ENCODE peak calls at places on chromosomes 3 and 15, in four cellular contexts. K, R, I and B are unnamed samples.

GRCh38 chr15:66084704-66085103 is 168.8 kb downstream of the MEGF11 start:
- DNase-seq in K (no peak), R (no peak), I (no peak), B (no peak)

GRCh38 chr15:80210612-80211554 is 41.1 kb downstream of the CTXND1 start:
- DNase-seq in K (no peak), R (no peak), I (no peak), B (no peak)

GRCh38 chr3:4511491-4512251 is 18.5 kb downstream of the ITPR1 start:
- DNase-seq in K (no peak), R (no peak), I (no peak), B (no peak)

GRCh38 chr15:85120351-85121113 is 138.9 kb downstream of the PDE8A start:
- DNase-seq in K (peak; percentile 24), R (no peak), I (no peak), B (no peak)

GRCh38 chr3:179410317-179410716 is 41.0 kb downstream of the GNB4 start:
- DNase-seq in K (peak; percentile 8), R (peak; percentile 65), I (peak; percentile 6), B (peak; percentile 19)

GRCh38 chr15:79769081-79769481 is 127.7 kb downstream of the MTHFS start:
- DNase-seq in K (peak; percentile 12), R (peak; percentile 77), I (peak; percentile 71), B (no peak)

GRCh38 chr3:168040624-168041208 is 55.0 kb downstream of the GOLIM4 start:
- DNase-seq in K (peak; percentile 50), R (peak; percentile 75), I (peak; percentile 63), B (peak; percentile 56)

GRCh38 chr15:51286816-51287215 is 51.6 kb downstream of the CYP19A1 start:
- DNase-seq in K (no peak), R (no peak), I (peak; percentile 40), B (no peak)

GRCh38 chr15:31108836-31109235 is 7.3 kb upstream of the TRPM1 start:
- DNase-seq in K (no peak), R (no peak), I (no peak), B (no peak)

DNA sequence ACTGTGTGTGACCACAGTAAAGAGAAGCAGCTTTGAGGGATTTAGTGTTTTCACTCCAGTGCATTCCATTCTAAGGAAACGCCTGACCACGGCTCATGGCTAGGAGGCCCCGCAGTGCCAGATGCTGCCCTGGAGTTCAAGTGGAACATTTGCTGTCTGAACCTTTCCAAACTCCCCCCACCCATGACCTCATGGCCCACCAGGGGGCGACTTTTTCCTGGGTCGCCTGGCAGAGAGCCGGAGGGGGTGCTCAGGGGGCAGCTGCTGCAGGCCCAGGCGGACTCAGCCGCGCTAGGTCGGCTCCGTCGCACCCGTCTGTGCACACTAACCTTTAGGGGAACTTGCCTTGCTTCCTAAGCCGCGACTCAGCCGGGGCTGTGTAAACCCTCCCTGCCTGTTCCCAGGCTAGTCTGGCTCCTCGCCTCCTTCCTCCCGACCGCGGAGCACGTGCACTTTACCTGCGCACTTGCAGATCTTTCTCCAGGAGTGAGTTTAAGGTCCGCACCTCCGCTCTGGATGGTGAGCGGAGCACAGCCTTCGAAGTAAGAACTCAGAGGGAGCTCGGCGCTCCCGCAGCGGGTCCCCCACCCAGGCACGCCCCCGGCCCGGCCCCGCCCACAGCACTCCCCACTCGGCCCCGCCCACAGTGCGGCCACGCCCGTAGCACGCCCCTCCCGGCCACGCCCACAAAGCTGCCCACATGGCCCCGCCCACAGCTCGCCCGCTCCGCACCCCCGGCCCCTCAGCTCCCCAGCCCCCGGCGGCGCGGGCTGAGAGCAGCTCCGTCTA is at the start of gene OCA2:
- DNase-seq in K (peak; percentile 85), R (peak; percentile 59), I (peak; percentile 27), B (peak; percentile 40)
- TF ChIP-seq EZH2 in K (no peak), R (no peak), I (no peak), B (peak; percentile 68)

DNA sequence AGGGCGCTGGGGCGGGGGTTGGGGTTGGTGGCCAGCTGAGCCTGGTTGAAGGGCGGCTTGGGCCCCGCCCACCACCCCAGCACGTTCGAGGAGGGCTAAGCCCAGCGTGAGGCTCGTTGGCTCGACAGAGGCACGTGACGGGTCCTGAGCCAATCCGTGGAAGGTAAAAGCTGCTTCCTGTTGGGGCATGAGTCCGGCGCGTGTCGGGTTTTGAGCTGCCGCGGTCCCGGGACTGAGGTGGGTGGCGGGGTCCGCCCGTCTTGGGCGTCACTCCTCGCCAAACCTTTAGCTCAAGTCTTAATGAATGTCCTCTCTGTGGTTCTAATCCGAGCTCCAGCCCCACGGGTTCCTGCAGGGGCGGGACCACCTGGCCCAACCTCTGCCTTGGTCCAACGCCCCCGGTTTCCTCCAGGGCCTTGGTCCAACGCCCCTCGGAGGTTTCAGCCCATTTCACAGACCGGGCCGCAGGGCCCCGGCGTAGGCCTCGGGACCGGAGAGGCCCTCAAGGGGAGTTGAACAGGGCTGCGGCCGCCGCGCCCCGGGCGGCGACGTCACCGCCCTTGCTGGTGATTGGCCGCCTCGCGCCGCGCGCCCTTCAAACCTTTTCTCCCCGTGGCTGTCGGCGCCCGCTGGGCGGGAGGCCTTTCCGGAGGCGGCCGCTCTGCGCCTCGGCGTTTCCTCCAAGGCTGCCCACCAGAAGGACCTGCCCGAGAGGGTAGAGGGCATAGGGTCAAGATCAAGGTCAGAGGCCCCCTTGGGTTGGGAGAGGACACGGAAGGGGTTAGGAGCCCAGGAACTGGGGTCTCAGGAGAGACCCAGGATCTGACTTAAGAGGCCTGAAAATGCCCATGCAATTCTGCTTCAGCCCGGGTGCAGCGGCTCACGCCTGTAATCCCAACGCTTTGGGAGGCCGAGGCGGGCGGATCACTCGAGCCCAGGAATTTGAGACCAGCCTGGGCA is at the start of gene RCCD1:
- DNase-seq in K (peak; percentile 98), R (peak; percentile 98), I (peak; percentile 83), B (peak; percentile 94)
- H3K36me3 ChIP-seq in K (peaks cover 63% of the 10 kb centered on the region), R (no peaks in the 10 kb centered on the region), I (peaks cover 13% of the 10 kb centered on the region), B (peaks cover 21% of the 10 kb centered on the region)

GRCh38 chr15:75136118-75136517 is 65.6 kb upstream of the C15orf39 start:
- DNase-seq in K (no peak), R (no peak), I (no peak), B (no peak)
- H3K9ac ChIP-seq in K (no peak overlapping the region), R (no peak overlapping the region), I (no peak overlapping the region), B (no peak overlapping the region)

DNA sequence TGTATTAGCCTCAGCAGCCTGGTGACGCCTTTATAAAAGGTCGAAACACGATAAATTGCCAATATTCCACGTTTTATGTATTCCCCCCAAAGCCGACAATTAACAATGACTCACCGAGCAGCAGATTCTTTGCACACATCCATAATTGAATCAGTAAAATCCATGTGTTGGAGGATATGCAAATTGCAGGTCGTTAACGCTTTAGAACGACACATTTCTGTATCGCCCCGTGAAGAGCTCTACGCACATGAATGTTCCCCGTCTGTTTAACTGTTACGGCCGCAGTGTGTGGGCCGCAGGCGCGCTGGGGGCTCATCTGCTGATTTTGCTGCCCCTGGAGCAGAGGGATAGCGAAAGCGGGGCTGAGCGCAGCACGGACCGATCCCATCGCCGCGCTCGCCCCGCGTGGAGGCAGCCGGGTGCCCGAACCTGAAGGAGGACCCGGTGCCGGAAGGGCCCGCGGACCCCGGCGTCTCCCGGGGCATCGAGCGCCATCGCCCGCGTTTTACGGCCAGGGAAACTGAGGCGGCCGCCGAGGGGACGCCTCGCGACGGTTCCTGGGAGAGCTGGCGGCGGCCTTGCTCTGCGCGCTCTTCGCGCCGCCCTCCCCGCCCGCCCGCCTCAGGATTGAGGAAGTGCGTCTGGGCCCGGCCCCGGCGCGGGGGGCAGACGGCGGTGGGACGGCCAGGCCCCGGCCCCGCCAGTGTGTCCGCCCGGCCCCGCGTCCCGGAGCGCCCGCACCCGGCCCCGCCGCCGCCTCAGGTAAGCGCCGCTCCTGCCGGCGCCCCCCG is at the start of gene LRRK1:
- DNase-seq in K (peak; percentile 28), R (peak; percentile 70), I (peak; percentile 58), B (peak; percentile 61)
- TF ChIP-seq EZH2 in K (peak; percentile 86), R (no peak), I (no peak), B (no peak)

DNA sequence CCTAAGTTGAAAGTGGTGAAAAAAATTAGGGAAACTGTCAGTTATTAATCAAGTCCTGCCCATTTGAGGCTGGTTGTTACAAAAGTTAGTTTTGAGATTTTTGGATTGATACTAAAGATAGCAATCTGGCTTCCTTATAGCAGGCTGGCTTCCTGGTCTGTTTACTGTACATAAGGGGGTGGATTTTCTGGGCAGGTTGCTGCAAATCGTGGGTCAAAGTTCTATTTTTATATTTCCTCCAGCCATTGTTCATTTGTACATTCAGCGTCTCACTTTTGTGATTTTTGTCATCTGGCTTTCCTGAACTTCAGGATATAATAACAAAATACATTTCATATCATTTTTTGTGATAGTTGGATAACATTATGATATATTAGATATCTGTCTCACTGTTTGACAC is 49.5 kb downstream of the CLDN1 start:
- DNase-seq in K (no peak), R (no peak), I (no peak), B (no peak)
- H3K36me3 ChIP-seq in K (no peaks in the 10 kb centered on the region), R (no peaks in the 10 kb centered on the region), I (no peaks in the 10 kb centered on the region), B (no peaks in the 10 kb centered on the region)

DNA sequence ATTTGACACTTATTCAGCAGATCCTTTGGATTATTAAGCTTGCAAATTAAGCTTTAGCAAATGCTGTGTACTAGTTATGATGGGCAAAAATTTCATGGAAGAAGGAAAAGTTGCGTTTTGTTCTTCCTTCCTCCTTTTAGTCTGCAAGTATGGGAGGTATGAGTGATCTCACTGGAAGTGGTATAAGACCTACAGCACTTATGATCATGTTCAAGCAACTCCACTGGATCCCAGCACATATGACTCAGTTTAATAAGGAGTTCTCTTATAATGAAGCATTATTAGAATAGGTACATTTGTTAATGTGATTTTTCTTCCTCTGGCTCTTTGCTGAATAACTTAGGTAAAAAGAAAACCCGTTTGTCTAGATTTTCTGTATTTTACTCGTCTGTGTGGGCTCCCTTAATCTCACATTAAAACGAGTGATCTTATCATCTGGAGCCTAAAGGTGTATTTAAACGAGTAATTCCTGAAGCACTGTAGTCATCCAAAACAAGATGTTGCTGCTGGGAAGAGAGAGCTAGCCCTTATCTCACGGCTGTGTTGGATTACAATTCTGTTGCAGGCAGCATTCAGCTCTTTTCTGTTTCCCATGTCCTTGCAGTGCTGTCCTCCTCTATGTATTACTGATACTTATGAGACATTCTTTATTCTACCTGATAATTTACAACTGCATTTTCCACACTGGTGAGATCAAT is 264.9 kb downstream of the GBE1 start:
- DNase-seq in K (no peak), R (no peak), I (peak; percentile 18), B (no peak)
- H3K9ac ChIP-seq in K (no peak overlapping the region), R (no peak overlapping the region), I (no peak overlapping the region), B (no peak overlapping the region)

DNA sequence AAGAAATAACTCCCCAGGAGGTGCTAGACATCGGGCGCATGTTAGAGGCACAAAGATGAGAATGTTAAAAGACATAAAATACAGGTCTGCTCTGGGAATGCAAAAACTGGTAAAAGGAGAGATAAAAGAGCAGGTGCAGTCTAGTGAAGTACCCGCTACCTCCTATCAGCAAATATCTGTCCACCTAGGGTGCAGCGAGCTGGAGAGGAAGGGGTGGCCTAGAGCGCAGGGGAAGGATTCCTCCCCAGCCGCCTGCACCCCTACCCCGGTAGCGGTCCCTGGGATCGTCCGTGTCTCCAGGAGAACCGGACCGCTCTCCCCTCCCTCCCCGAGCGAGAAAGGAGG is 230 bp upstream of the ZNF662 start:
- DNase-seq in K (no peak), R (no peak), I (no peak), B (peak; percentile 4)
- TF ChIP-seq EZH2 in K (no peak), R (no peak), I (no peak), B (no peak)